ENCODE peak calls at places on chromosomes 11 and 22, in six cellular contexts. W is HCT116, U is mesenchymal stem cell, O is GM23248, T is neuronal stem cell, Q is K562. J is an unnamed sample.

GRCh38 chr22:19806213-19807160 is 45.9 kb downstream of the TBX1 start:
- DNase-seq in W (peak; percentile 38), U (no peak), O (no peak), T (no peak), Q (peak; percentile 97), J (no peak)

GRCh38 chr11:19076744-19077589 is 16.4 kb upstream of the MRGPRX2 start:
- DNase-seq in W (peak; percentile 31), U (peak; percentile 57), O (peak; percentile 57), T (peak; percentile 59), Q (peak; percentile 62), J (peak; percentile 77)

GRCh38 chr11:111734383-111735261 is 31.6 kb downstream of the PPP2R1B start:
- DNase-seq in W (no peak), U (no peak), O (peak; percentile 55), T (no peak), Q (no peak), J (peak; percentile 30)

GRCh38 chr11:6468712-6469495 is 4.8 kb downstream of the TRIM3 start:
- DNase-seq in W (peak; percentile 60), U (peak; percentile 96), O (peak; percentile 24), T (peak; percentile 88), Q (peak; percentile 95), J (peak; percentile 59)

GRCh38 chr11:65965986-65966762 is 4.6 kb downstream of the SART1 start:
- DNase-seq in W (no peak), U (no peak), O (no peak), T (no peak), Q (no peak), J (no peak)

GRCh38 chr22:40463727-40464126 is 93.3 kb downstream of the SGSM3 start:
- DNase-seq in W (no peak), U (no peak), O (no peak), T (no peak), Q (no peak), J (no peak)

GRCh38 chr11:36478700-36479329 is 31.3 kb downstream of the TRAF6 start:
- DNase-seq in W (peak; percentile 22), U (peak; percentile 73), O (peak; percentile 76), T (peak; percentile 45), Q (no peak), J (peak; percentile 84)

GRCh38 chr11:128515086-128515485 is 72.3 kb downstream of the ETS1 start:
- DNase-seq in W (no peak), U (no peak), O (no peak), T (no peak), Q (no peak), J (no peak)

GRCh38 chr22:50717709-50718351 is 20.2 kb upstream of the ACR start:
- DNase-seq in W (no peak), U (no peak), O (no peak), T (no peak), Q (no peak), J (no peak)

GRCh38 chr11:126421243-126421642 is 65.8 kb downstream of the ST3GAL4 start:
- DNase-seq in W (no peak), U (no peak), O (no peak), T (no peak), Q (no peak), J (no peak)

GRCh38 chr11:74338963-74339362 is 27.5 kb upstream of the P4HA3 start:
- DNase-seq in W (no peak), U (no peak), O (no peak), T (no peak), Q (no peak), J (no peak)

GRCh38 chr11:48242501-48242900 is 2.4 kb upstream of the OR4X2 start:
- DNase-seq in W (no peak), U (no peak), O (no peak), T (no peak), Q (no peak), J (no peak)
- H3K9me3 ChIP-seq in W (no peaks in the 10 kb centered on the region), U (no peaks in the 10 kb centered on the region), O (no peaks in the 10 kb centered on the region), T (no peaks in the 10 kb centered on the region), Q (peaks cover 3% of the 10 kb centered on the region), J (peaks cover 4% of the 10 kb centered on the region)

GRCh38 chr11:76745561-76746207 is 37.5 kb upstream of the TSKU start:
- DNase-seq in W (no peak), U (no peak), O (no peak), T (no peak), Q (peak; percentile 95), J (no peak)
- H3K9ac ChIP-seq in W (no peak overlapping the region), U (peak overlapping the region; percentile 63), O (no peak overlapping the region), T (no peak overlapping the region), Q (peak overlapping the region; percentile 53), J (no peak overlapping the region)

DNA sequence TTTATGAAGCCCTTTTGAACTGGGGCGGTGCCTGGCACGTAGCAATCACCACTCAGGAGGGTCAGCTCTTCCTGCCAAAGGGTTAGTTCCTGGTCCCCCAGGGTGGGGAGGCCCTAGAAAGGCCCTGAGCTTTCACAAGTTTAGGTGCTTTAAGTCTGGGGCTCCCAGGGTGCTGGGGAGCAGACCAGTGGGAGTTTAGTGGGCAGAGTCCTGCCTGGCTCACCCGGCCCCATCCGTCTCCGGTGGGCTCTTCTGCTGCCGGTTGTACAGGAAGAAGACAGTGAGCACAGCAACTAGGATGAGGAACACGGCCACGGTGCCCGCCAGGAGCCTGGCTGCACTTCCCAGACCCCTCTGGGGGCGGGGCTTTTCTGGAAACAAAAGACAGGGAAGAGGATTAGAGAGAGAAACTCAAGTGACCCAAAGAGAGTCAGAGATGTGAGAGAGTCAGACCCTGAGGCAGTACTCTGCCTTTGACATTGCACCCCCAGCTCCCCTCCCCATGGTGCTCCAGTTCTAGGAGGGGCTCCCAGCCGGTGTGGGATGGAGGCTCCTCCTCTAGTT is 89.3 kb downstream of the NECTIN1 start:
- DNase-seq in W (no peak), U (no peak), O (no peak), T (no peak), Q (no peak), J (no peak)
- H3K9me3 ChIP-seq in W (no peaks in the 10 kb centered on the region), U (no peaks in the 10 kb centered on the region), O (no peaks in the 10 kb centered on the region), T (no peaks in the 10 kb centered on the region), Q (no peaks in the 10 kb centered on the region), J (no peaks in the 10 kb centered on the region)

GRCh38 chr11:64925536-64926449 is 1.3 kb downstream of the PPP2R5B start:
- DNase-seq in W (no peak), U (no peak), O (no peak), T (no peak), Q (peak; percentile 18), J (no peak)
- H3K9ac ChIP-seq in W (peak overlapping the region; percentile 68), U (peak overlapping the region; percentile 94), O (peak overlapping the region; percentile 80), T (no peak overlapping the region), Q (no peak overlapping the region), J (peak overlapping the region; percentile 88)

GRCh38 chr22:47372111-47372581 is 609.7 kb downstream of the TBC1D22A start:
- DNase-seq in W (no peak), U (no peak), O (no peak), T (no peak), Q (no peak), J (no peak)
- H3K9me3 ChIP-seq in W (no peaks in the 10 kb centered on the region), U (no peaks in the 10 kb centered on the region), O (no peaks in the 10 kb centered on the region), T (no peaks in the 10 kb centered on the region), Q (no peaks in the 10 kb centered on the region), J (no peaks in the 10 kb centered on the region)

GRCh38 chr22:41478473-41478872 is 9.6 kb downstream of the ACO2 start:
- DNase-seq in W (no peak), U (no peak), O (no peak), T (no peak), Q (no peak), J (no peak)
- H3K9ac ChIP-seq in W (no peak overlapping the region), U (peak overlapping the region; percentile 74), O (peak overlapping the region; percentile 52), T (no peak overlapping the region), Q (no peak overlapping the region), J (peak overlapping the region; percentile 6)

GRCh38 chr11:68093565-68093964 is 27.6 kb downstream of the CHKA start:
- DNase-seq in W (no peak), U (no peak), O (no peak), T (no peak), Q (no peak), J (no peak)
- H3K9me3 ChIP-seq in W (no peaks in the 10 kb centered on the region), U (no peaks in the 10 kb centered on the region), O (no peaks in the 10 kb centered on the region), T (no peaks in the 10 kb centered on the region), Q (no peaks in the 10 kb centered on the region), J (no peaks in the 10 kb centered on the region)

DNA sequence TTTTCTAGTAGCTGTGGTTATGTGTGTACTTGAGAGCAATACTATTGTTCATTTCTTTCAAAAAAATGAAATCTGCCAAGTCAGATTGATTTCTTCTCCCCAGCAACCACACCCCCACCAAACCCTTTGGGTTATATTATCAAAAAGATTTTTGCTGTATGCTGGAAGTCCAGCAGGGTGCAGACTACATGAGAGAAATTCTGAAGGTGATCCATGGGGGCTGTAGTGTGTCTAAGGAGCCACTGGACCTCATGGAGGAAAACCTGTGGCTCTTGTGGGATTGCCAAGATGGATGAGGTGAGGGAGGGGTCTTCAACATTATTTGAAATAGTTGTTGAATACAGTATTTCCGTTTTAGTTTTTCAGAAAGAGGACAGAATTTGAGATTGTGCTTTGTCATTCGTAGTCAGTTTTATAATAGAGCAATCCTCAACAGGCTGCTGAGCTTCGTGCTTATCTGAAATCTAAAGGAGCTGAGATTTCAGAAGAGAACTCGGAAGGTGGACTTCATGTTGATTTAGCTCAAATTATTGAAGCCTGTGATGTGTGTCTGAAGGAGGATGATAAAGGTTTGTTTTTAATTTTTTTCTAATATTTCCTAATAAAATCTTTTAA is 3.1 kb downstream of the EIF3M start:
- DNase-seq in W (peak; percentile 29), U (peak; percentile 47), O (peak; percentile 59), T (no peak), Q (peak; percentile 49), J (peak; percentile 44)
- H3K9ac ChIP-seq in W (no peak overlapping the region), U (peak overlapping the region; percentile 40), O (no peak overlapping the region), T (no peak overlapping the region), Q (peak overlapping the region; percentile 32), J (no peak overlapping the region)

GRCh38 chr11:133518702-133519264 is 13.5 kb downstream of the OPCML start:
- DNase-seq in W (no peak), U (no peak), O (no peak), T (no peak), Q (no peak), J (no peak)

GRCh38 chr11:133520707-133521106 is 11.6 kb downstream of the OPCML start:
- DNase-seq in W (no peak), U (no peak), O (no peak), T (no peak), Q (no peak), J (no peak)

GRCh38 chr11:133516845-133517244 is 15.5 kb downstream of the OPCML start:
- DNase-seq in W (no peak), U (no peak), O (no peak), T (no peak), Q (no peak), J (no peak)

GRCh38 chr11:133522344-133522743 is 10.0 kb downstream of the OPCML start:
- DNase-seq in W (no peak), U (no peak), O (no peak), T (no peak), Q (no peak), J (no peak)

DNA sequence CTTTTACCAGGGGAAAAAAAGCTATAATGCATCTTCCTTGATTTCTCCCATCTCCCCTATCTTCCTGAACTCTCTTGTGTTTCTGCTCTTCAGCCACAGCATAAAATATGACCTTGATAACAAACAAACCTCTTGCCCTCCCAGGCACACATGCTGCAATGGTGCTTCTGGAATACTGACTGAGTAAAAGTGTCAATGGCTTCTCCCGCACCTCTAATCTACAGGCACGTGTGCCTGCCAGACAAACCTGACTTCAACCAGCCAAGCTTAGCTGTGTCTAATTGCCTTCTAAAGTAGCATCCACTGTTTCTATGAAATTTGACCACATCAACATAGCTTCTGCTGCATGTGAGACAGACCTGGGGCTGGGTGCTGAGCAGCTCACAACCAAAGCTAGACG is 12.7 kb downstream of the OPCML start:
- DNase-seq in W (no peak), U (no peak), O (no peak), T (no peak), Q (no peak), J (no peak)
- H3K9me3 ChIP-seq in W (peaks cover 29% of the 10 kb centered on the region), U (no peaks in the 10 kb centered on the region), O (no peaks in the 10 kb centered on the region), T (no peaks in the 10 kb centered on the region), Q (no peaks in the 10 kb centered on the region), J (no peaks in the 10 kb centered on the region)

GRCh38 chr11:119671561-119672015 is 57.4 kb downstream of the NECTIN1 start:
- DNase-seq in W (no peak), U (peak; percentile 52), O (no peak), T (no peak), Q (no peak), J (no peak)
- H3K9ac ChIP-seq in W (no peak overlapping the region), U (peak overlapping the region; percentile 63), O (no peak overlapping the region), T (peak overlapping the region; percentile 75), Q (no peak overlapping the region), J (no peak overlapping the region)